ENCODE peak calls at places on chromosome 2, in six cellular contexts. One of them, this sample, is unnamed.
A peak's percentile ranks its signal among the peaks of the same experiment; 100 is the strongest.

GRCh38 chr2:39379643-39380524 is 57.2 kb downstream of the MAP4K3 start:
- DNase-seq in K562: peak; percentile 37
- DNase-seq in HepG2: peak; percentile 59
- DNase-seq in H1: no peak
- DNase-seq in SK-N-SH: peak; percentile 60
- DNase-seq in GM12878: peak; percentile 31
- DNase-seq in this sample: peak; percentile 21

GRCh38 chr2:174748948-174749347 is 15.3 kb downstream of the CHRNA1 start:
- DNase-seq in HepG2: peak; percentile 59
- DNase-seq in GM12878: no peak
- DNase-seq in H1: peak; percentile 89
- DNase-seq in K562: peak; percentile 85
- DNase-seq in SK-N-SH: peak; percentile 77
- DNase-seq in this sample: peak; percentile 22

GRCh38 chr2:69141081-69141480 is 128.1 kb downstream of the ANTXR1 start:
- DNase-seq in GM12878: no peak
- DNase-seq in K562: no peak
- DNase-seq in H1: no peak
- DNase-seq in HepG2: no peak
- DNase-seq in SK-N-SH: no peak
- DNase-seq in this sample: no peak

GRCh38 chr2:232525796-232526195 is at the start of gene CHRND:
- DNase-seq in SK-N-SH: peak; percentile 89
- DNase-seq in H1: no peak
- DNase-seq in HepG2: peak; percentile 23
- DNase-seq in GM12878: no peak
- DNase-seq in K562: no peak
- DNase-seq in this sample: no peak

GRCh38 chr2:240205348-240205747 is 64.9 kb upstream of the OTOS start:
- DNase-seq in SK-N-SH: no peak
- DNase-seq in K562: no peak
- DNase-seq in GM12878: no peak
- DNase-seq in H1: peak; percentile 54
- DNase-seq in HepG2: no peak
- DNase-seq in this sample: no peak

GRCh38 chr2:152701198-152701597 is 16.1 kb downstream of the PRPF40A start:
- DNase-seq in HepG2: no peak
- DNase-seq in SK-N-SH: no peak
- DNase-seq in K562: no peak
- DNase-seq in H1: no peak
- DNase-seq in GM12878: no peak
- DNase-seq in this sample: no peak

GRCh38 chr2:73925853-73926492 is 707 bp upstream of the DGUOK start:
- DNase-seq in HepG2: no peak
- DNase-seq in GM12878: no peak
- DNase-seq in SK-N-SH: peak; percentile 19
- DNase-seq in K562: no peak
- DNase-seq in H1: no peak
- DNase-seq in this sample: no peak

GRCh38 chr2:133264951-133265949 is 303.0 kb downstream of the NCKAP5 start:
- DNase-seq in GM12878: no peak
- DNase-seq in HepG2: no peak
- DNase-seq in K562: no peak
- DNase-seq in SK-N-SH: peak; percentile 29
- DNase-seq in H1: peak; percentile 68
- DNase-seq in this sample: no peak

GRCh38 chr2:104658149-104658839 is 195.6 kb upstream of the POU3F3 start:
- DNase-seq in SK-N-SH: peak; percentile 37
- DNase-seq in H1: peak; percentile 74
- DNase-seq in GM12878: no peak
- DNase-seq in HepG2: no peak
- DNase-seq in K562: no peak
- DNase-seq in this sample: peak; percentile 82

GRCh38 chr2:228613133-228613532 is 431.6 kb upstream of the SPHKAP start:
- DNase-seq in K562: no peak
- DNase-seq in GM12878: peak; percentile 15
- DNase-seq in HepG2: no peak
- DNase-seq in H1: no peak
- DNase-seq in SK-N-SH: no peak
- DNase-seq in this sample: no peak

GRCh38 chr2:71614976-71615768 is 161.8 kb downstream of the DYSF start:
- DNase-seq in HepG2: peak; percentile 18
- DNase-seq in SK-N-SH: peak; percentile 21
- DNase-seq in H1: peak; percentile 38
- DNase-seq in GM12878: no peak
- DNase-seq in K562: no peak
- DNase-seq in this sample: no peak

GRCh38 chr2:72745679-72746368 is 80.0 kb downstream of the EXOC6B start:
- DNase-seq in H1: no peak
- DNase-seq in HepG2: peak; percentile 81
- DNase-seq in SK-N-SH: peak; percentile 21
- DNase-seq in K562: peak; percentile 18
- DNase-seq in GM12878: no peak
- DNase-seq in this sample: no peak

GRCh38 chr2:215136669-215137328 is 1.6 kb downstream of the ABCA12 start:
- DNase-seq in H1: no peak
- DNase-seq in K562: no peak
- DNase-seq in SK-N-SH: no peak
- DNase-seq in HepG2: no peak
- DNase-seq in GM12878: peak; percentile 72
- DNase-seq in this sample: no peak

GRCh38 chr2:217634871-217635270 is 367.9 kb downstream of the TNS1 start:
- DNase-seq in SK-N-SH: no peak
- DNase-seq in H1: no peak
- DNase-seq in HepG2: no peak
- DNase-seq in GM12878: no peak
- DNase-seq in K562: no peak
- DNase-seq in this sample: no peak
- TF ChIP-seq GABPA in SK-N-SH: no peak
- TF ChIP-seq GABPA in H1: no peak
- TF ChIP-seq GABPA in HepG2: no peak
- TF ChIP-seq GABPA in GM12878: no peak
- TF ChIP-seq GABPA in K562: no peak
- TF ChIP-seq GABPA in this sample: no peak

DNA sequence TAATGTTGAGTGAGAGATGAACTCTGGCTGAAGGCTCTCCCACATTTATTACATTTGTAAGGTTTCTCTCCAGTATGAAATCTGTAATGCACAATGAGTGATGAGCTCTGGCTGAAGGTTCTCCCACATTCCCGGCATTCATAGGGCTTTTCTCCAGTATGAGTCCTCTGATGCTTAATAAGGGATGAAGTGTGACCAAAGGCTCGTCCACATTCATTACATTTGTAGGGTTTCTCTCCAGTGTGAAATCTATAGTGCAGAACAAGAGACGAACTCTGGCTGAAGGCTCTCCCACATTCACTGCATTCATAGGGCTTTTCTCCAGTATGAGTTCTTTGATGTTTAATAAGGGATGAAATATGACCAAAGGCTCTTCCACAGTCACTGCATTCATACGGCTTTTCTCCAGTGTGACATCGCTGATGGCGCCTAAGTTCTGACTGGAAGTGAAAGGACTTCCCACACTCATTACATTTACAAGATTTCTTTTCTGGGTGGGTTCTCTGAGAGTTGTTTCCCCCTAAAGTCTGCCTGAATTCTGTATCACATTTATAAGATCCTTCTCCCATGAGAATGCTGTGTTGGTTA is 10.2 kb downstream of the ZNF514 start:
- DNase-seq in H1: no peak
- DNase-seq in GM12878: no peak
- DNase-seq in K562: no peak
- DNase-seq in SK-N-SH: no peak
- DNase-seq in HepG2: no peak
- DNase-seq in this sample: no peak
- H3K4me3 ChIP-seq in H1: no peak overlapping the region
- H3K4me3 ChIP-seq in GM12878: no peak overlapping the region
- H3K4me3 ChIP-seq in K562: no peak overlapping the region
- H3K4me3 ChIP-seq in SK-N-SH: no peak overlapping the region
- H3K4me3 ChIP-seq in HepG2: no peak overlapping the region
- H3K4me3 ChIP-seq in this sample: no peak overlapping the region

DNA sequence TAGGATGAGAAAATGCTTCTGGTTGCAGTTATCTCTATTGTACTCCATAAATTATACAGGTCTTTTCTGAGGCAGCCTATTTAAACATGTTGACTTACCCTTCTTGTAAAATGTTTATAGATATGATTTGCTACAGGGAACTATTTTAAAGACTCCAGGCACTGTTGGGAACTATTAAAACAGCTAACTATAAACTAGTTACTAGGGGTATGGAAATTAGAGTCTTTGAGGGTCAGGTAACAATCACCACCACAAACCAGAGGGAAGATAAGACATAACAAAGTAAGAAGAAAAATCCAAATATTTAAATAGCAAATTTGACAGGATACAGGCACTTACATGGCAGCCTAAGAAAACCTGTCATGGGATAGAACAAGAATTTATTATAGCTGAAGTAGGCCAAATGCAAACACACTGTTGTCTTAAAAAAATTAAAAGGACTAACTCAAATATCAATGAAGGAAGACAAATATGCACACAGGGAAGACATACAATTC is 251.0 kb upstream of the CWC22 start:
- DNase-seq in H1: no peak
- DNase-seq in K562: no peak
- DNase-seq in HepG2: no peak
- DNase-seq in GM12878: no peak
- DNase-seq in SK-N-SH: no peak
- DNase-seq in this sample: no peak
- TF ChIP-seq POLR2AphosphoS5 in H1: no peak
- TF ChIP-seq POLR2AphosphoS5 in K562: no peak
- TF ChIP-seq POLR2AphosphoS5 in HepG2: no peak
- TF ChIP-seq POLR2AphosphoS5 in GM12878: no peak
- TF ChIP-seq POLR2AphosphoS5 in SK-N-SH: no peak
- TF ChIP-seq POLR2AphosphoS5 in this sample: no peak

DNA sequence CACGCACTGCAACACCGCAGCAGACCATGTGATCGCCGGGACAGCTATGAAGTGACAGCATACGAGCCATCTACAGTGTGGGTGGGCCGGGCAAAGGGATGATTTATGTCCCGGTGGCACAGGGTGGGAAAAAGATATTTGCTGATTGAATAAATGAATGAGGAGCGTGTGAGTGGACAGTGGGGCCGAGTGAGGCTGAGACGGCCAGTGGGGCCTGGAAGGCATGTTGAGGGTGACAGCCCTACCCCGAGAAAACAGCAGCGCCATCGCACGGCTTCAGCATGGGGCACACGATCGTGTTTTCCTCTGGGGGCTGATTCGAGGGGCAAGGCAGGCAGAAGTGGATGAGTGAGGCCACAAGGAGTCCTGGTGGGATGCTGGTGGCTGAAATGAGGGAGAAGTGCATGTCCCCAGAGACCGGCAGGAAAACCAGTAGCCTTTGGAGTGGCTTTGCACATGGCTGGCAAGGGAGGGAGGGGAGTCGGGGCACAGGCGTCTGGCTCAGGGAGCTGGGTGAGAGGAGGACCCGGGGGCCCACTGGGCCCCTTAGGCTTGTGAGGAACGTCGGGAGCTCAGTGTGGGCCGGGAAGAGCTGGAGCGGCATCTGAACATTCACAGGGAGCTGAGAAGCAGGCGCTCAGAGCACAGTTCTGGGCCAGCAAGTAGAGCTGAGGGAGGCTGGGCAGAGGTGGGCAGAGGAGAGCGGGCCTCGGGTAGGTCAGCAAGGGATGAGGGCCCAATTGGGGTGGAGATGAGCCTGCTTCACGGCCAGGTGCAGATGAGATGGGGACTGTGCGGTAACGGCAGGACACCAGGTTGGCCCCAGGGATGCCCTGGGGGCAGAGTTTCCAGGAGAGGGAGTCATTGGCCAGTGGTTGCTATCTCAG is 32.1 kb upstream of the MAL start:
- DNase-seq in H1: peak; percentile 39
- DNase-seq in K562: no peak
- DNase-seq in GM12878: no peak
- DNase-seq in HepG2: no peak
- DNase-seq in SK-N-SH: no peak
- DNase-seq in this sample: no peak
- TF ChIP-seq GABPA in H1: no peak
- TF ChIP-seq GABPA in K562: no peak
- TF ChIP-seq GABPA in GM12878: no peak
- TF ChIP-seq GABPA in HepG2: no peak
- TF ChIP-seq GABPA in SK-N-SH: no peak
- TF ChIP-seq GABPA in this sample: no peak

DNA sequence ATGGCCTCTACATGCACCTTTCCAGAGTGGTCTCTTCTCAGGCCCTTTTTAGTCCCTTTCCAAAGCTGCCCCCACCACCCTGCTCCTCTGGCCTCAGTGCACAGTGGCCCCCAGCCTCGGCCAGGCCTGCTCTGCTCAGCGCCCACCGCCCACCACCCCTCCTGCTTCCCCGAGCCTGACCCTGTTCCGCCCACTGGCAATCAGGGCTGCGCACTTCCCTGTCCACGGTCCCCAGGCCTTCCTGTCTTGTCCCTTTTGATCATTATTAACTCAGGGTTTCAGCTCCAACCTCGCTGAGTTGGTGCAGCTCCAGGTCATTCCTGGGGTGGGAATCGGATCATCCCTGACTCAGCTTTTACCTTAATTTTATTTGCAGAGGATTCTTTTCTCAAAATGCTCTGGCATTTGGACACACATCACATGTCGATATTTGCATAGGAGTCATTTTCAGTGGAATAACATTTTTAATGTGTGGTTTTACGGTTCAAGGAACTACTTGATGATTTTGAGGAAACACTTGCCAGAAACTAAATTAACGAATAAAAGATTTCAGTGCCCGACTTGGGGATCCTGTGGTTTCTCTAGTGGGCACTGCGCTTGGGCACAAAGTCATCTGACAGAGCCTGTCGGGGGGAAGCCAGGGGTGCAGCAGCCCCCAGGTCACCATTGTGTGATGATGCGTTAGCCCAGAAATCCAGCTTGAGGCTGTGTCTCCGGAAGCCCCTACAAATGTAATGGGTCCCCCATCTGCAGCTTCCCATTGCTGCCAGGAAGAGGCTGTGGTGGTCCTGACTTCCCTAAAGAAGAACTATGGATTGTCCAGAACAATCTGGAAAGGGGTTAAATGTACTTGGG is 1.1 kb upstream of the ESPNL start:
- DNase-seq in SK-N-SH: peak; percentile 43
- DNase-seq in K562: no peak
- DNase-seq in HepG2: no peak
- DNase-seq in H1: peak; percentile 38
- DNase-seq in GM12878: no peak
- DNase-seq in this sample: no peak
- H3K4me3 ChIP-seq in SK-N-SH: no peak overlapping the region
- H3K4me3 ChIP-seq in K562: no peak overlapping the region
- H3K4me3 ChIP-seq in HepG2: no peak overlapping the region
- H3K4me3 ChIP-seq in H1: no peak overlapping the region
- H3K4me3 ChIP-seq in GM12878: no peak overlapping the region
- H3K4me3 ChIP-seq in this sample: no peak overlapping the region